ENCODE peak calls at places on chromosomes 7 and 10, in six cellular contexts. B is vagina; O is activated T-cell treated with anti-CD3 and anti-CD28 coated beads, Interleukin-2, amount 50 U/mL, for 72 hours; I is A549; T is T follicular helper cell; U is A172. Z is an unnamed sample.

GRCh38 chr7:143391462-143392404 is 10.6 kb downstream of the ZYX start:
- DNase-seq in B (no peak), O (no peak), I (no peak), T (no peak), U (peak), Z (no peak)

GRCh38 chr7:134454277-134454676 is 4.6 kb downstream of the AKR1B1 start:
- DNase-seq in B (no peak), O (no peak), I (no peak), T (no peak), U (no peak), Z (no peak)

GRCh38 chr10:96995851-96996250 is 163.8 kb downstream of the LCOR start:
- DNase-seq in B (no peak), O (no peak), I (no peak), T (no peak), U (peak), Z (peak)

GRCh38 chr7:76424413-76425111 is at the start of gene ZP3:
- DNase-seq in B (no peak), O (no peak), I (no peak), T (no peak), U (no peak), Z (no peak)

GRCh38 chr10:77533887-77534278 is 103.7 kb downstream of the KCNMA1 start:
- DNase-seq in B (no peak), O (no peak), I (peak), T (no peak), U (no peak), Z (no peak)

GRCh38 chr10:132809237-132810140 is 23.5 kb upstream of the NKX6-2 start:
- DNase-seq in B (no peak), O (no peak), I (no peak), T (no peak), U (no peak), Z (no peak)

GRCh38 chr7:1276626-1277175 is 44.0 kb downstream of the UNCX start:
- DNase-seq in B (no peak), O (no peak), I (no peak), T (no peak), U (no peak), Z (no peak)

GRCh38 chr10:52442576-52442975 is 128.5 kb downstream of the DKK1 start:
- DNase-seq in B (no peak), O (no peak), I (no peak), T (no peak), U (peak), Z (peak)

GRCh38 chr7:139430443-139430842 is 53.0 kb downstream of the KLRG2 start:
- DNase-seq in B (no peak), O (no peak), I (no peak), T (no peak), U (no peak), Z (no peak)

Z was measured in RPMI7951.